ENCODE peak calls at places on chromosomes 5 and 9, in nine cellular contexts. U, J, B, X, S, T, P, M and N are unnamed samples.

GRCh38 chr5:8842906-8843590 is 702.8 kb downstream of the SEMA5A start:
- DNase-seq in U (peak), J (peak), B (no peak), X (no peak), S (no peak), T (no peak), P (peak), M (no peak), N (no peak)

GRCh38 chr5:179272326-179273073 is 72.8 kb downstream of the ADAMTS2 start:
- DNase-seq in U (no peak), J (no peak), B (no peak), X (no peak), S (no peak), T (no peak), P (no peak), M (no peak), N (no peak)

GRCh38 chr5:165892383-165892782 is 2387.0 kb downstream of the MAT2B start:
- DNase-seq in U (no peak), J (no peak), B (no peak), X (no peak), S (no peak), T (no peak), P (no peak), M (no peak), N (no peak)

GRCh38 chr5:14165375-14166091 is 22.4 kb downstream of the TRIO start:
- DNase-seq in U (no peak), J (peak), B (no peak), X (no peak), S (no peak), T (no peak), P (no peak), M (no peak), N (no peak)

GRCh38 chr5:176619203-176619568 is 9.2 kb upstream of the GPRIN1 start:
- DNase-seq in U (no peak), J (peak), B (no peak), X (peak), S (no peak), T (peak), P (peak), M (peak), N (peak)

GRCh38 chr5:56917534-56917933 is 8.1 kb downstream of the SETD9 start:
- DNase-seq in U (no peak), J (no peak), B (no peak), X (no peak), S (no peak), T (no peak), P (no peak), M (no peak), N (no peak)

GRCh38 chr5:133048993-133049725 is 2.7 kb upstream of the HSPA4 start:
- DNase-seq in U (peak), J (peak), B (no peak), X (no peak), S (no peak), T (no peak), P (no peak), M (no peak), N (no peak)

GRCh38 chr5:131548190-131548589 is 86.8 kb downstream of the RAPGEF6 start:
- DNase-seq in U (no peak), J (no peak), B (no peak), X (no peak), S (no peak), T (no peak), P (no peak), M (no peak), N (no peak)

GRCh38 chr5:123125172-123125508 is 36.1 kb downstream of the PRDM6 start:
- DNase-seq in U (no peak), J (peak), B (no peak), X (no peak), S (peak), T (no peak), P (no peak), M (no peak), N (no peak)

GRCh38 chr5:100777680-100778281 is 125.3 kb downstream of the ST8SIA4 start:
- DNase-seq in U (peak), J (peak), B (no peak), X (peak), S (no peak), T (no peak), P (peak), M (no peak), N (no peak)

GRCh38 chr9:128282500-128282899 is 6.4 kb downstream of the SWI5 start:
- DNase-seq in U (no peak), J (no peak), B (no peak), X (no peak), S (no peak), T (no peak), P (no peak), M (no peak), N (no peak)

GRCh38 chr9:32502459-32502858 is 23.5 kb downstream of the RIGI start:
- DNase-seq in U (no peak), J (peak), B (no peak), X (peak), S (no peak), T (no peak), P (no peak), M (no peak), N (no peak)

GRCh38 chr5:143405747-143406098 is 2.2 kb upstream of the NR3C1 start:
- DNase-seq in U (no peak), J (no peak), B (no peak), X (no peak), S (no peak), T (no peak), P (no peak), M (no peak), N (no peak)

GRCh38 chr5:98458004-98458403 is 315.5 kb upstream of the RGMB start:
- DNase-seq in U (peak), J (peak), B (no peak), X (peak), S (no peak), T (no peak), P (no peak), M (no peak), N (no peak)

GRCh38 chr5:78527054-78527884 is 121.3 kb downstream of the LHFPL2 start:
- DNase-seq in U (peak), J (peak), B (no peak), X (peak), S (no peak), T (no peak), P (peak), M (no peak), N (no peak)

GRCh38 chr9:71647094-71647591 is 121.2 kb downstream of the CEMIP2 start:
- DNase-seq in U (peak), J (peak), B (no peak), X (peak), S (no peak), T (no peak), P (peak), M (no peak), N (no peak)

GRCh38 chr5:39657943-39658342 is 233.2 kb upstream of the DAB2 start:
- DNase-seq in U (no peak), J (peak), B (no peak), X (no peak), S (no peak), T (no peak), P (no peak), M (no peak), N (no peak)

GRCh38 chr5:73812962-73813588 is 187.1 kb downstream of the ARHGEF28 start:
- DNase-seq in U (no peak), J (no peak), B (no peak), X (no peak), S (no peak), T (no peak), P (peak), M (no peak), N (no peak)

GRCh38 chr5:52531105-52531504 is 256.6 kb upstream of the ITGA1 start:
- DNase-seq in U (no peak), J (no peak), B (no peak), X (no peak), S (no peak), T (no peak), P (no peak), M (no peak), N (no peak)

GRCh38 chr5:36147681-36148080 is 4.0 kb downstream of the LMBRD2 start:
- DNase-seq in U (no peak), J (no peak), B (no peak), X (no peak), S (no peak), T (no peak), P (no peak), M (no peak), N (no peak)

GRCh38 chr5:146173597-146173996 is 8.9 kb downstream of the LARS1 start:
- DNase-seq in U (no peak), J (no peak), B (no peak), X (no peak), S (no peak), T (no peak), P (no peak), M (no peak), N (no peak)